ENCODE peak calls at places on chromosomes 16 and 17, in ten cellular contexts. One of them, this sample, is unnamed.

GRCh38 chr16:275041-275621 is 613 bp downstream of the RGS11 start:
- DNase-seq in colonic mucosa: no peak
- DNase-seq in brain microvascular endothelial cell: no peak
- DNase-seq in astrocyte of the spinal cord: no peak
- DNase-seq in adrenal gland: no peak
- DNase-seq in heart left ventricle: no peak
- DNase-seq in suprapubic skin: no peak
- DNase-seq in A549: no peak
- DNase-seq in psoas muscle: no peak
- DNase-seq in GM06990: no peak
- DNase-seq in this sample: no peak

GRCh38 chr17:5131146-5131715 is 15.4 kb downstream of the USP6 start:
- DNase-seq in colonic mucosa: peak
- DNase-seq in brain microvascular endothelial cell: no peak
- DNase-seq in astrocyte of the spinal cord: no peak
- DNase-seq in adrenal gland: no peak
- DNase-seq in heart left ventricle: no peak
- DNase-seq in suprapubic skin: no peak
- DNase-seq in A549: no peak
- DNase-seq in psoas muscle: no peak
- DNase-seq in GM06990: no peak
- DNase-seq in this sample: no peak

GRCh38 chr16:73743665-73744496 is 552.7 kb upstream of the PSMD7 start:
- DNase-seq in colonic mucosa: peak
- DNase-seq in brain microvascular endothelial cell: no peak
- DNase-seq in astrocyte of the spinal cord: no peak
- DNase-seq in adrenal gland: peak
- DNase-seq in heart left ventricle: no peak
- DNase-seq in suprapubic skin: no peak
- DNase-seq in A549: peak
- DNase-seq in psoas muscle: no peak
- DNase-seq in GM06990: no peak
- DNase-seq in this sample: no peak

GRCh38 chr17:14755002-14755401 is 454.1 kb downstream of the HS3ST3B1 start:
- DNase-seq in colonic mucosa: no peak
- DNase-seq in brain microvascular endothelial cell: no peak
- DNase-seq in astrocyte of the spinal cord: no peak
- DNase-seq in adrenal gland: no peak
- DNase-seq in heart left ventricle: no peak
- DNase-seq in suprapubic skin: no peak
- DNase-seq in A549: no peak
- DNase-seq in psoas muscle: no peak
- DNase-seq in GM06990: no peak
- DNase-seq in this sample: peak

GRCh38 chr16:70703041-70703834 is 17.4 kb upstream of the MTSS2 start:
- DNase-seq in colonic mucosa: no peak
- DNase-seq in brain microvascular endothelial cell: peak
- DNase-seq in astrocyte of the spinal cord: peak
- DNase-seq in adrenal gland: peak
- DNase-seq in heart left ventricle: peak
- DNase-seq in suprapubic skin: no peak
- DNase-seq in A549: no peak
- DNase-seq in psoas muscle: peak
- DNase-seq in GM06990: no peak
- DNase-seq in this sample: peak

GRCh38 chr16:89525146-89525913 is 17.1 kb downstream of the SPG7 start:
- DNase-seq in colonic mucosa: no peak
- DNase-seq in brain microvascular endothelial cell: no peak
- DNase-seq in astrocyte of the spinal cord: no peak
- DNase-seq in adrenal gland: no peak
- DNase-seq in heart left ventricle: peak
- DNase-seq in suprapubic skin: no peak
- DNase-seq in A549: no peak
- DNase-seq in psoas muscle: peak
- DNase-seq in GM06990: no peak
- DNase-seq in this sample: no peak

GRCh38 chr16:49544828-49545227 is 171.2 kb downstream of the C16orf78 start:
- DNase-seq in colonic mucosa: no peak
- DNase-seq in brain microvascular endothelial cell: no peak
- DNase-seq in astrocyte of the spinal cord: no peak
- DNase-seq in adrenal gland: no peak
- DNase-seq in heart left ventricle: no peak
- DNase-seq in suprapubic skin: no peak
- DNase-seq in A549: no peak
- DNase-seq in psoas muscle: no peak
- DNase-seq in GM06990: no peak
- DNase-seq in this sample: no peak

GRCh38 chr16:68247400-68247799 is 2.2 kb downstream of the PLA2G15 start:
- DNase-seq in colonic mucosa: no peak
- DNase-seq in brain microvascular endothelial cell: no peak
- DNase-seq in astrocyte of the spinal cord: no peak
- DNase-seq in adrenal gland: no peak
- DNase-seq in heart left ventricle: peak
- DNase-seq in suprapubic skin: no peak
- DNase-seq in A549: no peak
- DNase-seq in psoas muscle: peak
- DNase-seq in GM06990: no peak
- DNase-seq in this sample: no peak

GRCh38 chr17:79632432-79632735 is 21.5 kb upstream of the RBFOX3 start:
- DNase-seq in colonic mucosa: no peak
- DNase-seq in brain microvascular endothelial cell: no peak
- DNase-seq in astrocyte of the spinal cord: no peak
- DNase-seq in adrenal gland: peak
- DNase-seq in heart left ventricle: no peak
- DNase-seq in suprapubic skin: peak
- DNase-seq in A549: no peak
- DNase-seq in psoas muscle: peak
- DNase-seq in GM06990: no peak
- DNase-seq in this sample: no peak

GRCh38 chr16:26614102-26614864 is 452.4 kb upstream of the C16orf82 start:
- DNase-seq in colonic mucosa: no peak
- DNase-seq in brain microvascular endothelial cell: no peak
- DNase-seq in astrocyte of the spinal cord: no peak
- DNase-seq in adrenal gland: no peak
- DNase-seq in heart left ventricle: no peak
- DNase-seq in suprapubic skin: no peak
- DNase-seq in A549: no peak
- DNase-seq in psoas muscle: no peak
- DNase-seq in GM06990: no peak
- DNase-seq in this sample: no peak

GRCh38 chr17:42817866-42818265 is 6.2 kb downstream of the BECN1 start:
- DNase-seq in colonic mucosa: no peak
- DNase-seq in brain microvascular endothelial cell: peak
- DNase-seq in astrocyte of the spinal cord: peak
- DNase-seq in adrenal gland: no peak
- DNase-seq in heart left ventricle: no peak
- DNase-seq in suprapubic skin: no peak
- DNase-seq in A549: no peak
- DNase-seq in psoas muscle: no peak
- DNase-seq in GM06990: no peak
- DNase-seq in this sample: no peak

GRCh38 chr17:82974136-82974952 is 105.1 kb upstream of the METRNL start:
- DNase-seq in colonic mucosa: no peak
- DNase-seq in brain microvascular endothelial cell: no peak
- DNase-seq in astrocyte of the spinal cord: peak
- DNase-seq in adrenal gland: no peak
- DNase-seq in heart left ventricle: peak
- DNase-seq in suprapubic skin: no peak
- DNase-seq in A549: no peak
- DNase-seq in psoas muscle: peak
- DNase-seq in GM06990: no peak
- DNase-seq in this sample: no peak

GRCh38 chr16:80671281-80671849 is 130.6 kb downstream of the DYNLRB2 start:
- DNase-seq in colonic mucosa: no peak
- DNase-seq in brain microvascular endothelial cell: no peak
- DNase-seq in astrocyte of the spinal cord: no peak
- DNase-seq in adrenal gland: no peak
- DNase-seq in heart left ventricle: no peak
- DNase-seq in suprapubic skin: no peak
- DNase-seq in A549: no peak
- DNase-seq in psoas muscle: no peak
- DNase-seq in GM06990: peak
- DNase-seq in this sample: no peak

GRCh38 chr17:42989726-42990652 is 8.2 kb upstream of the RPL27 start:
- DNase-seq in colonic mucosa: no peak
- DNase-seq in brain microvascular endothelial cell: no peak
- DNase-seq in astrocyte of the spinal cord: no peak
- DNase-seq in adrenal gland: no peak
- DNase-seq in heart left ventricle: no peak
- DNase-seq in suprapubic skin: no peak
- DNase-seq in A549: peak
- DNase-seq in psoas muscle: no peak
- DNase-seq in GM06990: no peak
- DNase-seq in this sample: peak

GRCh38 chr16:70582280-70582978 is 58.8 kb downstream of the SF3B3 start:
- DNase-seq in colonic mucosa: no peak
- DNase-seq in brain microvascular endothelial cell: no peak
- DNase-seq in astrocyte of the spinal cord: no peak
- DNase-seq in adrenal gland: no peak
- DNase-seq in heart left ventricle: no peak
- DNase-seq in suprapubic skin: no peak
- DNase-seq in A549: no peak
- DNase-seq in psoas muscle: no peak
- DNase-seq in GM06990: no peak
- DNase-seq in this sample: no peak

GRCh38 chr16:12319464-12320030 is 343.0 kb downstream of the SNX29 start:
- DNase-seq in colonic mucosa: no peak
- DNase-seq in brain microvascular endothelial cell: no peak
- DNase-seq in astrocyte of the spinal cord: no peak
- DNase-seq in adrenal gland: no peak
- DNase-seq in heart left ventricle: no peak
- DNase-seq in suprapubic skin: no peak
- DNase-seq in A549: no peak
- DNase-seq in psoas muscle: no peak
- DNase-seq in GM06990: no peak
- DNase-seq in this sample: no peak

DNA sequence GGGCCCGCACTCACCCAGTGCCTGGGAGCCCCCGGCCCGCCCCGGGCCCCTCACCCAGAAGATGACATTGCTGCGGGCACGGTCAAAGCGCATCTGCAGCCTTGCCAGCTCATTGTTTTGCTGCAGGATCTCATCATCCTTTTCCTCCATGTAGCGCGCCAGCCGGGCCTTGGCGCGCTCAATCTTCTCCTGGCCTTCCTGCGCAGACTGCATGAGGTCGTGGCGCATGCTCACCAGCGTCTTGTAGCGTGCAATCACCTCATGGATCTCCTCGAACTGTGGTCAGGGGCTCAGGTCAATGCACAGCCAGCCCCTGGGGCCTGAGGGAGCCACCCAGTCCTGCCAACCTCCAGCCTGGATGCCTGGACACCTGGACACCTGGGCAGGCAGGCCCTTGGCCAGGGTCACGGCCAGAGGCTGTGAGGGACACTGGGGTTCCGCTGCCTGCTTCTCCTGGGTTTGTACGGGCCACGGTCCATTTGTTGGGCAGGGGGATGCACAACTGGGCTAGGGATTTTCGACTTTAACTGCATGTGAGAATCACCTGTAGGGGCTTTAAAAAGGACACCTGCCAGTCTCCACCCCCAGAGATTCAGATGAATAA is 9.2 kb downstream of the CCDC42 start:
- DNase-seq in colonic mucosa: no peak
- DNase-seq in brain microvascular endothelial cell: no peak
- DNase-seq in astrocyte of the spinal cord: no peak
- DNase-seq in adrenal gland: no peak
- DNase-seq in heart left ventricle: no peak
- DNase-seq in suprapubic skin: peak
- DNase-seq in A549: no peak
- DNase-seq in psoas muscle: no peak
- DNase-seq in GM06990: no peak
- DNase-seq in this sample: no peak
- TF ChIP-seq CTCF in colonic mucosa: no peak
- TF ChIP-seq CTCF in brain microvascular endothelial cell: no peak
- TF ChIP-seq CTCF in astrocyte of the spinal cord: no peak
- TF ChIP-seq CTCF in adrenal gland: no peak
- TF ChIP-seq CTCF in heart left ventricle: no peak
- TF ChIP-seq CTCF in suprapubic skin: no peak
- TF ChIP-seq CTCF in A549: no peak
- TF ChIP-seq CTCF in psoas muscle: no peak
- TF ChIP-seq CTCF in GM06990: no peak
- TF ChIP-seq CTCF in this sample: no peak

DNA sequence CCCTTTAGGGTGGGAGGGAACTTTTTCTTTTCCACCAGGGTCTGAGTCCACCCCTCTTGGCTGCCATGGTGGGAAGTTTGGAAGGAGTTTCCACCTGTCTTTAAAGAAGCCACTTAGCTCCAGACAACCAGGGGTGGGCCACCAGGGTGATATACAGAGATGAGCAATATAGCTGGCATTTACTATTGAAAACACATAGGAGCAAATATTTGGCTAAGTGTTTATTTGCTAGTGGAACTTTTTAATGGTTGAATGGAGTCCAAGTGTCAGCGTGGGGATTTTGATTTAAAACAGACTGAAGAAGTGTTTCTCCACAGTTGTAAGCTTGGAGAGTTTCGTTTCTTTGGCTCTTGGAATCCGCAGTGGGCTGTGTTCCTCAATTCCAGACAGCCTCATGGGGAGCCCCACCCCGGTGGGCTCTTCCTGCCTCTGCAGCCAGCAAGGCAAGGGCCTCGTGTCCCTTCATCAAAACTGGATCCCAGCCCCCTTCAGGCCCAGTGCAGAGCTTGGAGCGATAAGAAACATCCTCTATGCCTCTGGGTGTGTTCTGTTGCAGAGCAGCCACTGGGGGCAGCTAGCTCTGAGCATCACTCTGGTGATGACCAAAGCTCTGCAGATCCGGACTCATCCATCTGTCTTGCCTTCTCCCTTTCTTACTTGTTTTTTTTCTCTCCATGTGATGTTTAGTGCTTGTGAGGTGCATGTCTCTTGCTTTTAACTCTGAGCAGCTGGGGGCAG is 36.1 kb downstream of the NOG start:
- DNase-seq in colonic mucosa: no peak
- DNase-seq in brain microvascular endothelial cell: peak
- DNase-seq in astrocyte of the spinal cord: peak
- DNase-seq in adrenal gland: no peak
- DNase-seq in heart left ventricle: no peak
- DNase-seq in suprapubic skin: no peak
- DNase-seq in A549: peak
- DNase-seq in psoas muscle: no peak
- DNase-seq in GM06990: no peak
- DNase-seq in this sample: no peak
- TF ChIP-seq CTCF in colonic mucosa: no peak
- TF ChIP-seq CTCF in brain microvascular endothelial cell: peak
- TF ChIP-seq CTCF in astrocyte of the spinal cord: peak
- TF ChIP-seq CTCF in adrenal gland: no peak
- TF ChIP-seq CTCF in heart left ventricle: no peak
- TF ChIP-seq CTCF in suprapubic skin: peak
- TF ChIP-seq CTCF in A549: peak
- TF ChIP-seq CTCF in psoas muscle: no peak
- TF ChIP-seq CTCF in GM06990: peak
- TF ChIP-seq CTCF in this sample: peak

GRCh38 chr17:78314683-78315354 is 45.1 kb downstream of the SOCS3 start:
- DNase-seq in colonic mucosa: no peak
- DNase-seq in brain microvascular endothelial cell: no peak
- DNase-seq in astrocyte of the spinal cord: no peak
- DNase-seq in adrenal gland: no peak
- DNase-seq in heart left ventricle: no peak
- DNase-seq in suprapubic skin: no peak
- DNase-seq in A549: no peak
- DNase-seq in psoas muscle: no peak
- DNase-seq in GM06990: no peak
- DNase-seq in this sample: no peak
- TF ChIP-seq CTCF in colonic mucosa: no peak
- TF ChIP-seq CTCF in brain microvascular endothelial cell: peak
- TF ChIP-seq CTCF in astrocyte of the spinal cord: peak
- TF ChIP-seq CTCF in adrenal gland: no peak
- TF ChIP-seq CTCF in heart left ventricle: no peak
- TF ChIP-seq CTCF in suprapubic skin: no peak
- TF ChIP-seq CTCF in A549: no peak
- TF ChIP-seq CTCF in psoas muscle: no peak
- TF ChIP-seq CTCF in GM06990: no peak
- TF ChIP-seq CTCF in this sample: no peak

GRCh38 chr17:18323007-18323406 is 7.9 kb downstream of the SMCR8 start:
- DNase-seq in colonic mucosa: no peak
- DNase-seq in brain microvascular endothelial cell: no peak
- DNase-seq in astrocyte of the spinal cord: no peak
- DNase-seq in adrenal gland: peak
- DNase-seq in heart left ventricle: no peak
- DNase-seq in suprapubic skin: no peak
- DNase-seq in A549: peak
- DNase-seq in psoas muscle: no peak
- DNase-seq in GM06990: no peak
- DNase-seq in this sample: no peak
- TF ChIP-seq CTCF in colonic mucosa: no peak
- TF ChIP-seq CTCF in brain microvascular endothelial cell: peak
- TF ChIP-seq CTCF in astrocyte of the spinal cord: peak
- TF ChIP-seq CTCF in adrenal gland: no peak
- TF ChIP-seq CTCF in heart left ventricle: no peak
- TF ChIP-seq CTCF in suprapubic skin: no peak
- TF ChIP-seq CTCF in A549: peak
- TF ChIP-seq CTCF in psoas muscle: no peak
- TF ChIP-seq CTCF in GM06990: peak
- TF ChIP-seq CTCF in this sample: no peak

This sample was measured in BJ.